ENCODE peak calls at places on chromosomes 16 and 17, in nine cellular contexts. G is breast epithelium, W is glutamatergic neuron, E is BJ, C is RWPE1, H is foreskin fibroblast, U is GM10248, Q is D721Med, B is uterus. A is an unnamed sample.

GRCh38 chr16:88747588-88748301 is 37.3 kb downstream of the PIEZO1 start:
- DNase-seq in G (no peak), Q (no peak), E (no peak), H (no peak), C (peak; percentile 38), W (no peak), B (no peak), U (peak; percentile 71), A (no peak)

GRCh38 chr17:66948061-66948750 is 16.3 kb upstream of the CACNG4 start:
- DNase-seq in G (no peak), E (no peak), C (no peak), U (no peak), Q (no peak), W (no peak), B (no peak), H (no peak), A (no peak)

GRCh38 chr16:86517652-86518258 is 7.4 kb downstream of the FOXF1 start:
- DNase-seq in W (peak; percentile 83), Q (no peak), B (peak; percentile 44), C (peak; percentile 58), U (peak; percentile 71), G (no peak), H (peak; percentile 50), E (no peak), A (no peak)

GRCh38 chr16:24358117-24358516 is 102.0 kb downstream of the CACNG3 start:
- DNase-seq in U (no peak), C (no peak), E (no peak), Q (no peak), W (no peak), G (no peak), B (no peak), H (no peak), A (no peak)

GRCh38 chr17:44971776-44972483 is 3.8 kb upstream of the C1QL1 start:
- DNase-seq in G (no peak), U (no peak), B (no peak), C (peak; percentile 83), Q (no peak), W (no peak), H (peak; percentile 61), E (no peak), A (no peak)

GRCh38 chr17:40458001-40458791 is 14.9 kb downstream of the IGFBP4 start:
- DNase-seq in U (no peak), W (peak; percentile 58), B (peak; percentile 63), H (peak; percentile 94), Q (no peak), C (no peak), G (no peak), E (peak; percentile 79), A (no peak)

GRCh38 chr16:21650517-21650916 is 1.9 kb downstream of the IGSF6 start:
- DNase-seq in H (no peak), E (no peak), Q (no peak), C (no peak), G (no peak), U (no peak), W (no peak), B (no peak), A (no peak)

GRCh38 chr17:34979650-34980352 is 511 bp upstream of the LIG3 start:
- DNase-seq in G (no peak), B (no peak), C (no peak), H (no peak), U (no peak), E (no peak), W (no peak), Q (no peak), A (no peak)

GRCh38 chr16:81869326-81869725 is 90.2 kb downstream of the PLCG2 start:
- DNase-seq in G (no peak), E (no peak), W (no peak), H (no peak), U (no peak), B (no peak), Q (no peak), C (no peak), A (no peak)

GRCh38 chr16:75555213-75555706 is 792 bp downstream of the TMEM231 start:
- DNase-seq in B (peak; percentile 62), C (peak; percentile 94), G (peak; percentile 77), E (peak; percentile 33), U (peak; percentile 68), Q (no peak), H (peak; percentile 89), W (peak; percentile 89), A (no peak)

GRCh38 chr17:1241904-1242303 is 28.3 kb upstream of the BHLHA9 start:
- DNase-seq in W (no peak), Q (no peak), E (peak; percentile 29), U (no peak), H (peak; percentile 16), B (peak; percentile 56), C (no peak), G (no peak), A (no peak)

GRCh38 chr17:15490634-15491261 is 23.3 kb upstream of the CDRT4 start:
- DNase-seq in W (peak; percentile 28), E (peak; percentile 40), U (no peak), C (no peak), B (peak; percentile 28), Q (no peak), H (peak; percentile 77), G (no peak), A (no peak)

GRCh38 chr16:51540259-51540658 is 389.2 kb upstream of the SALL1 start:
- DNase-seq in H (peak; percentile 62), Q (no peak), G (no peak), C (peak; percentile 27), W (no peak), E (no peak), B (no peak), U (no peak), A (no peak)

GRCh38 chr16:15811778-15812750 is 44.8 kb downstream of the MYH11 start:
- DNase-seq in W (peak; percentile 39), B (no peak), C (peak; percentile 54), G (no peak), U (no peak), Q (peak; percentile 38), H (peak; percentile 89), E (peak; percentile 98), A (no peak)

DNA sequence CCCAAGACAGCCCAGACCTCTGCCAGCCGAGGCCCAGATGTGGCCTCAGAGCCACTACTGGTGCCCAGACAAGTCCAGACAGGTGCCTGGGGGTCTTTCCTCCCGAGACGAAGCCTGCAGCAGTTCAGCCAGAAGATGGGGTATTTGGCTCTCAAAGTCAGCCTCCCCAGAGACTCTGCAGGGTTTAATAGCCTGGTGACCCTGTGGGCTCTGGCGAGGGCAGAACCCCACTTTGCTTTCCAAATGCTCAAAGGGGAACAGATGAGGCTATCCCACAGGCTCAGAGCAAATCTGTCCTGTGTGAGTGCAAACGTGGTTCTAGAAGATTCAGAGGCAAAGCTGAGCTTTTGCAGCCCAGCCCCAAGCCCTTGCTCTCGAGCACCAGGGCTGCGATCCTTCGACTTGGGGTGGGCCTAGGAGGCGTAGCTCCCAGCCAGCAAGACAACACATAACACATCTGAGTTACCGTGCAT is 236.0 kb downstream of the MRTFB start:
- DNase-seq in H (no peak), E (no peak), B (no peak), Q (no peak), G (no peak), U (no peak), W (no peak), C (no peak), A (no peak)
- TF ChIP-seq CTCF in H (no peak), E (no peak), B (no peak), Q (no peak), G (no peak), U (no peak), W (no peak), C (no peak), A (no peak)

GRCh38 chr17:42276609-42277341 is 584 bp upstream of the STAT5B start:
- DNase-seq in H (peak; percentile 76), C (peak; percentile 57), W (peak; percentile 61), G (no peak), B (peak; percentile 79), Q (no peak), E (no peak), U (peak; percentile 45), A (no peak)
- TF ChIP-seq CTCF in H (no peak), C (no peak), W (no peak), G (no peak), B (no peak), Q (no peak), E (no peak), U (no peak), A (no peak)

DNA sequence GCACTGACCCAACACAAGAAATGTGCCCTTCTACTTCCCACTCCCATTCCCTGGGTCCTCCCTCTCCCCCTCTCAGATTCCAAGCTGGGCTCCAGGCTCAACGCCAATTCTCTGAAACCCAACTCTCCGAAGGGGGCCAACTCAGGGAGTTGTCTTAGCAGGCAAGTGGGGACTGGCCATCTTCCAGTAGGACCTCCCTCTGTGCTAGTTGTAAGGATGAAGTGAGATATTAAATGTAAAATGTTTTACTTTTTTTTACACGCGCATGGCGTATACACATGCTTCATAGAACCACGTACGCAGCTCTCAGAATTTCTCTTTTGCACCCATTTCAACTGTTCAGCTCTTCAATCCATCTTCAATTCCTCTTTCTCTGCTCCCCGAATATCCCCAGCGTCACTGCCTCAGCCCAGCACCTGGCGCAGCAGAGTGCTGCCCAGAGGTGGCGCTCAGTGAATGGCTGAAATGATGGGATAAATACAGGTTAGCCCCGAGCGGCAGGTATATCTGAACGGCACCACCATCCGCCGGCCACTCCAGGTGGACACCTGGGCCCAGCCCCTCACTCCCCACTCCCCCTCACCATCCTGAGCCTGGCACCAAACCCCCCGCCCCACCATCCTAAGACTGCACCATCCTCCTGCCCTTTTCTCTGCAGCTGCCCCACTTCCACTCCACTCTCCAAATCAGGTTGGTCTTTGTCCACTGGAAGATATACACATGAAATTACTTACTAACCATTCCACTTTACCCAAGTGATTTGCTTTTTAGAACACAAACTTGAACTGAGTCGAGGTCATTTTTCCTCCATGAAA is 43.9 kb upstream of the TNRC6C start:
- DNase-seq in G (no peak), E (no peak), H (no peak), C (peak; percentile 18), B (no peak), Q (no peak), W (no peak), U (no peak), A (no peak)
- TF ChIP-seq CTCF in G (no peak), E (no peak), H (no peak), C (no peak), B (no peak), Q (no peak), W (no peak), U (no peak), A (no peak)

GRCh38 chr17:65413390-65413789 is 148.1 kb downstream of the AXIN2 start:
- DNase-seq in U (no peak), E (no peak), C (no peak), W (no peak), Q (no peak), G (no peak), B (no peak), H (no peak), A (no peak)

GRCh38 chr17:65423346-65424140 is 137.9 kb downstream of the AXIN2 start:
- DNase-seq in W (no peak), H (no peak), C (no peak), E (no peak), U (no peak), B (no peak), Q (no peak), G (no peak), A (no peak)

GRCh38 chr17:65415991-65416390 is 145.5 kb downstream of the AXIN2 start:
- DNase-seq in U (no peak), E (no peak), C (no peak), Q (no peak), W (no peak), B (no peak), H (no peak), G (no peak), A (no peak)

GRCh38 chr17:65417406-65418221 is 143.8 kb downstream of the AXIN2 start:
- DNase-seq in W (no peak), B (no peak), E (peak; percentile 9), U (no peak), H (peak; percentile 41), G (no peak), Q (no peak), C (no peak), A (no peak)

GRCh38 chr17:65418622-65419021 is 142.8 kb downstream of the AXIN2 start:
- DNase-seq in G (no peak), B (no peak), U (no peak), Q (no peak), C (no peak), W (no peak), E (no peak), H (no peak), A (no peak)
- TF ChIP-seq CTCF in G (no peak), B (no peak), U (no peak), Q (peak; percentile 25), C (no peak), W (no peak), E (no peak), H (no peak), A (no peak)